ENCODE peak calls at places on chromosomes 5 and 9, in eight cellular contexts. L is CD8-positive, alpha-beta T cell; Z is spleen; E is neural progenitor cell; N is MM.1S; C is AG04450; R is brain microvascular endothelial cell; W is cardiac muscle cell. K is an unnamed sample.

GRCh38 chr9:130117816-130118632 is 54.2 kb upstream of the NCS1 start:
- DNase-seq in L (no peak), Z (peak; percentile 18), E (no peak), N (no peak), C (no peak), R (peak; percentile 21), W (peak; percentile 37), K (no peak)

GRCh38 chr5:125719681-125720676 is 703.2 kb upstream of the GRAMD2B start:
- DNase-seq in L (no peak), Z (no peak), E (peak; percentile 80), N (no peak), C (no peak), R (no peak), W (no peak), K (no peak)

GRCh38 chr9:70229579-70229978 is 29.2 kb upstream of the SMC5 start:
- DNase-seq in L (no peak), Z (no peak), E (no peak), N (no peak), C (no peak), R (no peak), W (peak; percentile 46), K (no peak)

GRCh38 chr5:44691811-44692210 is 116.9 kb upstream of the MRPS30 start:
- DNase-seq in L (no peak), Z (no peak), E (no peak), N (no peak), C (no peak), R (no peak), W (no peak), K (no peak)

GRCh38 chr5:108727154-108727638 is 20.5 kb upstream of the FER start:
- DNase-seq in L (no peak), Z (no peak), E (peak; percentile 18), N (no peak), C (no peak), R (no peak), W (peak; percentile 36), K (no peak)

GRCh38 chr5:79109527-79110492 is 1.8 kb upstream of the BHMT start:
- DNase-seq in L (no peak), Z (no peak), E (peak; percentile 55), N (peak; percentile 36), C (no peak), R (no peak), W (no peak), K (no peak)

GRCh38 chr5:98599016-98599415 is 174.4 kb upstream of the RGMB start:
- DNase-seq in L (no peak), Z (no peak), E (no peak), N (no peak), C (no peak), R (no peak), W (peak; percentile 47), K (no peak)

GRCh38 chr9:97772145-97772544 is 75.0 kb upstream of the XPA start:
- DNase-seq in L (no peak), Z (no peak), E (peak; percentile 93), N (no peak), C (no peak), R (no peak), W (no peak), K (no peak)

GRCh38 chr5:103259705-103260355 is 1.3 kb downstream of the MACIR start:
- DNase-seq in L (no peak), Z (no peak), E (peak; percentile 70), N (peak; percentile 46), C (no peak), R (peak; percentile 35), W (peak; percentile 45), K (no peak)
- H3K27ac ChIP-seq in L (peak overlapping the region; percentile 19), Z (peak overlapping the region; percentile 87), E (no peak overlapping the region), N (peak overlapping the region; percentile 82), C (no peak overlapping the region), R (peak overlapping the region; percentile 76), W (peak overlapping the region; percentile 49), K (no peak overlapping the region)

DNA sequence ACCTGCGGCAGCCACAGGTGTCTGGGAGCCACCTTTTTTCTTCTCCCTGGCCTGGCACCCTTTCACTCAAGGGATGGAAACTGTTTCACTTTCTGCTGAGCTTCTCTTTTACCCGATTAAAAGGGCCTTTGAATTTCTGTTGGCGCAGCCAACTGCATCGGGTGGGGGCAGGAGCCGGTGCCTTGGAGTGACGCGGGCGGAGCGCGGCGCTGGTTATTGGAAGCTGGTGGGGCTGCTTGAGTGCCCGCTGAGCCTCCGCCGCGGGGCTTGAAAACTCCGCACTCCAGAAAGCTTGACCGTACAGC is 52.0 kb upstream of the TJP2 start:
- DNase-seq in L (peak; percentile 19), Z (peak; percentile 84), E (peak; percentile 77), N (peak; percentile 86), C (no peak), R (peak; percentile 53), W (peak; percentile 73), K (no peak)
- TF ChIP-seq CTCF in L (no peak), Z (no peak), E (no peak), N (no peak), C (peak; percentile 1), R (no peak), W (no peak), K (no peak)

DNA sequence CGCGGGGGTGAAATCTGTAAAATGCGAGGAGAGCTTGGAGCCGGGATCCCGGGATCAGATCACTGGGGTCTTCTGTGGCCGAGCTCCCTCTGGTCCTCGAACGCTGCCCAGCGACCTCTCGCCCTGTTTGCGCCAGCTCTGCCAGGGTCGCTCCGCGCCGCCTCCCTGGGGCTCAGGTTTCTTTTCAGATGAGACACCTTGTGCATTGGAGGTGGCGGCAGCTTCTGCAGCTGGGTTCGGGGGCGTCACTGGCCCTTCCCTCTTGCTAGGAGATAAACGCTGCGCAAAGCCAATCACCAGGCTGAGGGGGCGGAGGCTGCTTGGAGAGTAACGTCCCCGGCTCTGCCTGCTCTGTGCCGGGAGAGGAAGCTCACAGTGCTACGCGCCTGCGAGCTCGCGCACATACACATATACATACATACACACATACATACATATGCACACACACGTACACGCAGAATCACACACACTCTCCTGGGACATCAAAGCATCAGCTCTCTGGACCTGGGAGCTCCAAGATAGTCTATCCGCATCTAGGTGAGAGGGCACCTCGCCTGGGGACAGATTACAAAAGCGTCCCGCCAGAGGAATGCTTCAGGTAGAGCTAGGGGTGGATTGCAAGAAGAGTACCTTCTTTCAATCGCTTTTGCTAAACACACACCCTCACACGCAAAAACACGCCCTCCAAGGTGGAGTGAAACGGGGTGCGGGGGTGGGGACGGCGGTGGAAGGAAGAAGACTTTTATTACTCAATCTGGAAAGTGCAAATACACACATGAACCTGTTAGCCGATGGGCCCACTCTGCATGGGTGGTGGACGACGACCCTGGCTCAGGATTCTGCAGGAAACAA is at the start of gene ST8SIA4:
- DNase-seq in L (peak; percentile 86), Z (peak; percentile 99), E (peak; percentile 91), N (peak; percentile 97), C (peak; percentile 8), R (peak; percentile 62), W (peak; percentile 65), K (peak; percentile 82)
- H3K27me3 ChIP-seq in L (no peaks in the 10 kb centered on the region), Z (no peaks in the 10 kb centered on the region), E (peaks cover 98% of the 10 kb centered on the region), N (no peaks in the 10 kb centered on the region), C (peaks cover 14% of the 10 kb centered on the region), R (no peaks in the 10 kb centered on the region), W (peaks cover 91% of the 10 kb centered on the region), K (no peaks in the 10 kb centered on the region)

DNA sequence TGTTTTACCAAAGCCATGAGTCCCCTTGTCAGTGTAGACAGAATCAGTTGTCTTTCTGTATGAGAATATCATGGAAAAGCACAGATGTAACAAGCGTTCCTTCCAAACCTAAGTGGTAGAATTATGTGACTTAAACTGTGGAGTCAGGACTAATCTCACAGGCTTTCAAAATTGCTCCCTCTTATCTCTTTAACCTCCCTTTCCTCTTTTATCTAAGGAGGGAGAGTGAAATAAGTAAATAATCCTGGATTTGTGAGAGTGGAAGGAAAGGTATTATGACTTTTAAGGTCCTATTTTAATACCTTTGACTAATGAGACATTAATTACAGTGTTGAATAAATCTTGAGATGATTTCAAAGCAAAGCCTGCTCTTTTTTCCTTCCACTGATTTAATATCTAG is 52.4 kb upstream of the LIFR start:
- DNase-seq in L (no peak), Z (no peak), E (no peak), N (no peak), C (no peak), R (no peak), W (no peak), K (no peak)
- H3K27ac ChIP-seq in L (no peak overlapping the region), Z (no peak overlapping the region), E (no peak overlapping the region), N (no peak overlapping the region), C (no peak overlapping the region), R (no peak overlapping the region), W (peak overlapping the region; percentile 84), K (no peak overlapping the region)

DNA sequence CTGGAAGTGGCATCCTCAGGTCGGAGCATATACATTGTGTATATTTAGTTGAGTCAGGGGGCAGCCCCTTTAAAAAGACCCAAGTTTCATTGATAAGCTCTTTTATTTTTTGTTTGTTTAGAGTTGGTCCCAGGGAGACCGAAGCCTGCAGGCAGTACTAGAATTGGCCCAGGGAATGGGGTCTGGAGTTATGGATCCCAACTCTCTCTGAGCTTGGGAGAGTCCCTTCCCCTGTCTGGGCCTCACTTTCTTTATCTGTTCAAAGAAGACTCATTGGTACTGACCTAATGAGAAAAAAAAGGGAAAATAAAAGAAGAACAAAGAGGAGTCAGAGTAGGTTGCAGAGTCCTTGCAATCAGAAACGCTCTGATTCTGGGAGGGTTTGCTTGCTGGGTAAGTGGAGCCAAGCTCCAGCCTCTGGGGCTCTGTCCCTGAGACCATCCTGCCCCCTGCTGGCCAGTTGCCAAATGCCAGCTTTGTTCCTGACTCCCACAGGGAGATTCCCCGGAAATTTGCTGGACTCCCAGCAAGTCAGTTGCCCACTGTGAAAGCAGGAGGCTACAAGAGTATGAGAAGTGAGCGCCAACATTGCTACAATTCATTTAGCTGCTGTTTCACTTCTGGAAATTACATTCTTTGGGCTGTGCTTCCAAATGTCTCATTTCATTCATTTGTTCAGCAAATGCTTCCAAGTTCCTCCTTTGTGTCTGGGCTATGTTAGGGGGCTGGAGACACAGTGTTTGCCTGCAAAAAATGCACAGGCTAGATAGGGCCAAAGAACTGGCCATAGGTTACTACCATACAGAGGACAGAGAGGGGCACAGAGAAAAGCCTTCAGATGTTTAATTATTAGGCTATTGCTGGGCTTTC is 156.2 kb downstream of the MELK start:
- DNase-seq in L (peak; percentile 31), Z (peak; percentile 87), E (peak; percentile 92), N (peak; percentile 59), C (peak; percentile 66), R (peak; percentile 68), W (peak; percentile 87), K (peak; percentile 45)
- TF ChIP-seq CTCF in L (peak; percentile 89), Z (peak; percentile 77), E (peak; percentile 99), N (peak; percentile 91), C (peak; percentile 84), R (peak; percentile 95), W (peak; percentile 86), K (peak; percentile 82)

DNA sequence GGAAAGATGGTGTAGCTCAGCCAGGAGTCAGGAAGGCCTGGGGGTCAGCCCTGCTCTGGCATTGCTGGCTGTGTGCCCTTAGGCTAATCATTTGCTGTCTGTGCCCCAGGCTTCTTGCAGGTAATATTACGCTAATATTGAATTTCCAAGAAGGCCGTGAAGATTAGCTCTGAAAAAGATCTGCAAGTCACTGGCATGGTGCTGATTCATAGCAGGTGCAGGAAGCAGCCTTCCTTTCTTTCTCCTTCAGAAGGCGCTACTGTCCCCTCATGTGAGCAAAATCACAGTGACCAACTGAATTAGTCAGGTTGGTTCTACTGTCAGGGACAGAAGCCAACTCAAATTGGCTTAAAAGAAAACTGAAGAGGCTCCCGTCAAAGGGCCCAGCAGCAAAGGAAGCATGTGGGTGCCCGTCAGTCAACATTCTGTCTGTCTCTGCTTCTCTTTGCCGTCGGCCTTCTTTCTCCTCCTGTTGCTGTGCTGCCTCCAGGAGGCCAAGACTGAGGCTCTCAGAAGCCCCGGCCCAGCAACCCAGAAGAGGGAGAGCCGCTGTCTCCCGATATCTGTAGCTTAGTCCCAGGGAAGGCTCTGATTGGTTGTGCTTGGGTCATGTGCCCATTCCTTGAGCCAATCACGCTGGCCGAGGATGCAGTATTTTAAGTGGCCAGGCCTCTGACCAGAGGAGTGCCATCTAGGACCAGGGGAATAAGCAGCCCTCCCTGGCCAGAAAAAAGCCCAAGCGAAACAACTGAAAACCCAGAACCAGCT is 67.8 kb upstream of the NEURL1B start:
- DNase-seq in L (no peak), Z (no peak), E (no peak), N (no peak), C (no peak), R (no peak), W (no peak), K (no peak)
- H3K27me3 ChIP-seq in L (no peaks in the 10 kb centered on the region), Z (no peaks in the 10 kb centered on the region), E (no peaks in the 10 kb centered on the region), N (peaks cover 7% of the 10 kb centered on the region), C (peaks cover 56% of the 10 kb centered on the region), R (peaks cover 21% of the 10 kb centered on the region), W (no peaks in the 10 kb centered on the region), K (no peaks in the 10 kb centered on the region)

K was measured in CD4-positive, alpha-beta T cell.